ENCODE peak calls at places on chromosomes 6 and 20, in seven cellular contexts. N, J, M, W, B, K and S are unnamed samples.

GRCh38 chr6:134502614-134503541 is 185.0 kb upstream of the SGK1 start:
- DNase-seq in J (no peak), B (no peak), N (no peak), K (no peak), W (no peak), M (no peak), S (no peak)

GRCh38 chr20:57148266-57148665 is 118.2 kb downstream of the BMP7 start:
- DNase-seq in W (no peak), M (no peak), B (no peak), N (no peak), K (peak; percentile 75), J (no peak), S (no peak)

GRCh38 chr6:23705691-23706090 is 420.3 kb upstream of the NRSN1 start:
- DNase-seq in K (no peak), M (no peak), J (no peak), B (no peak), N (no peak), W (no peak), S (no peak)

GRCh38 chr20:48294196-48294595 is 508.9 kb upstream of the SULF2 start:
- DNase-seq in J (no peak), K (no peak), M (no peak), B (no peak), N (no peak), W (peak; percentile 86), S (peak; percentile 93)

GRCh38 chr6:154686162-154686561 is 47.1 kb upstream of the SCAF8 start:
- DNase-seq in J (no peak), B (no peak), K (no peak), N (no peak), W (no peak), M (no peak), S (no peak)

GRCh38 chr20:44448753-44449546 is 26.7 kb upstream of the TTPAL start:
- DNase-seq in N (peak; percentile 11), B (no peak), J (no peak), K (peak; percentile 35), W (peak; percentile 27), M (no peak), S (peak; percentile 26)

GRCh38 chr20:50982372-50982771 is 23.8 kb downstream of the MOCS3 start:
- DNase-seq in B (no peak), J (no peak), W (peak; percentile 56), K (no peak), N (no peak), M (no peak), S (peak; percentile 87)

GRCh38 chr20:25525857-25526256 is 59.5 kb downstream of the NINL start:
- DNase-seq in B (peak; percentile 97), M (no peak), J (no peak), K (no peak), N (no peak), W (peak; percentile 96), S (peak; percentile 97)

GRCh38 chr20:44706371-44707258 is 8.6 kb upstream of the CCN5 start:
- DNase-seq in B (no peak), M (no peak), N (no peak), W (peak; percentile 41), K (no peak), J (no peak), S (peak; percentile 88)